ENCODE peak calls at places on chromosomes 7 and 10, in four cellular contexts. E is A673, N is mucosa of descending colon, X is brain microvascular endothelial cell. P is an unnamed sample.

GRCh38 chr10:98436704-98437103 is 10.0 kb downstream of the HPS1 start:
- DNase-seq in N (no peak), X (no peak), E (no peak), P (no peak)

GRCh38 chr7:70505886-70506285 is 626.1 kb upstream of the GALNT17 start:
- DNase-seq in N (no peak), E (no peak), X (no peak), P (no peak)

GRCh38 chr10:77872151-77872946 is 54.2 kb downstream of the DLG5 start:
- DNase-seq in E (peak), N (no peak), X (no peak), P (no peak)

GRCh38 chr7:77226357-77226839 is 26.8 kb upstream of the FGL2 start:
- DNase-seq in X (no peak), E (no peak), N (no peak), P (no peak)

GRCh38 chr7:33904680-33905388 is 505 bp upstream of the BMPER start:
- DNase-seq in N (peak), E (peak), X (no peak), P (peak)

GRCh38 chr10:33335800-33336605 is 1.5 kb upstream of the NRP1 start:
- DNase-seq in N (peak), X (peak), E (no peak), P (peak)

GRCh38 chr10:103637855-103638561 is 144.5 kb downstream of the NEURL1 start:
- DNase-seq in E (no peak), N (peak), X (peak), P (peak)

GRCh38 chr7:73557397-73558257 is at the start of gene BCL7B:
- DNase-seq in E (peak), X (peak), N (peak), P (peak)

GRCh38 chr10:24811906-24812305 is 88.2 kb upstream of the ARHGAP21 start:
- DNase-seq in N (no peak), E (no peak), X (no peak), P (no peak)

GRCh38 chr7:126052229-126052628 is 1122.6 kb upstream of the POT1 start:
- DNase-seq in E (no peak), N (no peak), X (no peak), P (no peak)

GRCh38 chr7:75762350-75762917 is 9.6 kb downstream of the CCL26 start:
- DNase-seq in E (peak), N (no peak), X (peak), P (peak)

GRCh38 chr10:113486531-113486930 is 66.3 kb upstream of the HABP2 start:
- DNase-seq in X (no peak), N (no peak), E (no peak), P (no peak)

GRCh38 chr10:88620441-88620840 is 33.9 kb downstream of the LIPJ start:
- DNase-seq in E (no peak), X (no peak), N (no peak), P (no peak)

GRCh38 chr10:118557946-118558345 is 37.5 kb downstream of the PRLHR start:
- DNase-seq in E (no peak), X (no peak), N (no peak), P (no peak)

GRCh38 chr7:5450549-5451327 is 27.1 kb upstream of the TNRC18 start:
- DNase-seq in X (peak), N (peak), E (peak), P (no peak)

GRCh38 chr7:156975620-156976019 is 26.1 kb downstream of the NOM1 start:
- DNase-seq in X (no peak), E (no peak), N (no peak), P (no peak)

GRCh38 chr7:39616138-39616537 is 7.2 kb upstream of the RALA start:
- DNase-seq in X (peak), E (no peak), N (no peak), P (peak)

GRCh38 chr7:2203551-2204300 is 29.0 kb downstream of the MAD1L1 start:
- DNase-seq in E (no peak), X (no peak), N (peak), P (no peak)

GRCh38 chr7:5396542-5396941 is 27.1 kb downstream of the TNRC18 start:
- DNase-seq in E (peak), N (peak), X (no peak), P (no peak)

GRCh38 chr7:71133232-71133622 is 1.3 kb downstream of the GALNT17 start:
- DNase-seq in E (no peak), N (no peak), X (no peak), P (no peak)

GRCh38 chr10:91000470-91000869 is 79.6 kb upstream of the ANKRD1 start:
- DNase-seq in X (no peak), E (no peak), N (no peak), P (no peak)

GRCh38 chr7:158194365-158194900 is 393.2 kb downstream of the PTPRN2 start:
- DNase-seq in E (no peak), N (no peak), X (no peak), P (no peak)

GRCh38 chr7:1536768-1537630 is 6.5 kb downstream of the MAFK start:
- DNase-seq in E (peak), N (peak), X (peak), P (peak)

GRCh38 chr7:67343566-67343965 is 346.9 kb downstream of the TYW1 start:
- DNase-seq in N (no peak), X (no peak), E (no peak), P (no peak)

GRCh38 chr7:1113548-1113885 is 25.6 kb downstream of the GPER1 start:
- DNase-seq in E (no peak), X (no peak), N (no peak), P (no peak)

GRCh38 chr10:102408728-102409603 is 9.6 kb downstream of the PSD start:
- DNase-seq in E (peak), X (peak), N (peak), P (no peak)

GRCh38 chr7:155229548-155230168 is 68.0 kb upstream of the INSIG1 start:
- DNase-seq in X (no peak), E (no peak), N (no peak), P (no peak)

GRCh38 chr7:9718071-9718470 is 1255.6 kb upstream of the PHF14 start:
- DNase-seq in X (no peak), E (no peak), N (no peak), P (no peak)

GRCh38 chr7:132933076-132933466 is 148.8 kb downstream of the CHCHD3 start:
- DNase-seq in N (no peak), X (peak), E (peak), P (peak)

GRCh38 chr7:49774459-49775064 is 1.1 kb downstream of the VWC2 start:
- DNase-seq in N (peak), X (no peak), E (no peak), P (no peak)

GRCh38 chr10:102745157-102745556 is 1.4 kb downstream of the WBP1L start:
- DNase-seq in E (no peak), X (no peak), N (no peak), P (no peak)

GRCh38 chr7:42068554-42069280 is 168.3 kb downstream of the GLI3 start:
- DNase-seq in N (no peak), X (no peak), E (no peak), P (no peak)

GRCh38 chr7:155327590-155328320 is 30.1 kb downstream of the INSIG1 start:
- DNase-seq in E (no peak), N (no peak), X (no peak), P (no peak)

DNA sequence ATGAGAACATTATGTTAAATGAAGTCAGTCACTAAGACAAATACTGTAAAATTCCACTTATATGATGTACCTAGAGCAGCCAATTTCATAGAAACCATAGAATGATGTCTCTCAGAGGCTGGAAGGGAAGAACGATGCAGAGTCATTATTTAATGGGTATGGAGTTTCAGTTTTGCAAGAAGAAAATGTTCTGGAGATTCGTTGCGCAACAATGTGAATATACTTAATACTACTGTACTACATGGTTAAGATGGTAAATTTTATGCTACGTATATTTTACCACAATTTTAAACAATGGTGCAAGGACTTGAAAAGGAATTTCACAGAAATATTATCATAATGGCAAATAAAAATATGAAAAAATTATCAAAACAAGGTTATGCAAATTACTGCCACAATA is 972.6 kb downstream of the KCNMA1 start:
- DNase-seq in N (no peak), E (no peak), X (no peak), P (no peak)
- TF ChIP-seq CTCF in N (no peak), E (no peak), X (no peak), P (no peak)

DNA sequence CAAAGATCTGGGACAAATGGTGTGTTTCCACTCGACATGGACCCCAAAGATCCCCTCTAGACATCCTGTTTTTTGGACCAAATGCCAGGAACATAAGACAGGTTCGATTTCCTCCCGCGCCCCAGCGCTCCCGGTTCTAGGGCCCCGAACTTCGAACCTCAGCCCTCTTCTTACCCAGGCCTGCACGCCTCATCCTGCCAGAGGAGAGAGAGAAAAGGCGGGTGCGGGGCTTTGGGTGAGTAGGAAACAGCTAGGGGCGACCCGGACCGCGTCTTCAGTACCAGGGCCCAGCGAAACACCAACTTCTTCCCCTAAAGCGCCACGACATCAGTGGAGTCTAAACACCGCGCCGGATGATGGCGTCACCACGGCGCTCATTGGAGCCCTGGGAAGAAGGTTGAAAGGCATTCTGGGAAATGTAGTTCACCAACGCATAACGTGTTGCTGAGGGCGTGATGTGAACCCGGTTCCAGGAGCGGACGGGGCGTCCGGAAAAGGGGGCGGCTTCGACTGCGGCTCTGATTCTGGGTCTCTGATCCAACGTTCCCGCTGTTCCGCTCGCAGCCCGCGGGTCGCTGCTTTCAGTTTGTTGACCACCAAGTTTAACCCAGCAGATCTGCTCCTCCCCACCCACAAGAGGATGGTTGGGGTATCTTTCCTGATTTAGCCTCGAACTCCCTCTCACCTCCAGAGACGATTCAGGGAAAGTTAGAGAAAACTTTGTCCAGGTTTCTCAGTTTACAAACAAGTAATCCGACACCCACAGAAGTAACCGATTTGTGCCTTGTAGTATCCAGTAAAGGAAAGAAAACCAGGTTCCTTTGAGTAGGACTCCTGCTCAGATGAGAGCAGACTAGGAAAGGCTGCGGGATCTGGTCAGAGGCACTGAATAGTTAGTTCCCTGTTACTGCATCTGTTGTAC is at the start of gene BET1:
- DNase-seq in E (peak), X (peak), N (peak), P (peak)
- TF ChIP-seq CTCF in E (no peak), X (no peak), N (no peak), P (no peak)

GRCh38 chr7:99499713-99500636 is at the start of gene ZNF394:
- DNase-seq in N (peak), X (peak), E (peak), P (peak)
- TF ChIP-seq CTCF in N (no peak), X (peak), E (no peak), P (peak)

DNA sequence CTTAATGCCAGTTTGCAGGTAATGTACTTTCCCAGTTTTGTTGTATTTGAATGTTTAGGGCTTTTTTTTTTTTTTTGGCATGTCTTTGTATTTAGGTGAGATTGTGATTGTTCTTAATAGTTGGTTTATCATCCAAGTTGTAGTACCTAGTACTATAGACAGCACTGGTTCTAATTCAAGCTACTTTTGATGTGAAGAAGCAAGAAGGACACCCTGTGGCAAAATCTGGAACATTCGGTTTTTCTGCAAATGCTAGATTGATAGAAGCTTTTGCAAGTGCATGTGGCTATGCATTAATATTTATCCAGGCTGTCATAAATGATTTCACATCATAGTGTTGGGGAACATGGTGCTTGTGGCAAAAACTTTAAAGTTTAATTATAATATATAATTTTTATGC is 248.9 kb downstream of the FOXP2 start:
- DNase-seq in X (peak), N (no peak), E (peak), P (peak)
- TF ChIP-seq CTCF in X (peak), N (no peak), E (peak), P (peak)